ENCODE peak calls at places on chromosomes 2 and 18, in four cellular contexts. Q is neuronal stem cell, E is Kasumi-1, P is cerebellum. W is an unnamed sample.

GRCh38 chr18:58481321-58482180 is 147.3 kb downstream of the ALPK2 start:
- DNase-seq in E (no peak), P (peak), Q (no peak), W (no peak)

GRCh38 chr2:17901246-17901645 is 22.8 kb downstream of the KCNS3 start:
- DNase-seq in Q (no peak), P (no peak), E (no peak), W (no peak)

GRCh38 chr2:101387151-101387807 is at the start of gene CREG2:
- DNase-seq in Q (peak), P (no peak), E (peak), W (peak)

GRCh38 chr2:140353541-140353940 is 1573.4 kb upstream of the NXPH2 start:
- DNase-seq in E (no peak), Q (no peak), P (no peak), W (no peak)

GRCh38 chr2:193990868-193991267 is 1666.2 kb upstream of the SLC39A10 start:
- DNase-seq in Q (no peak), P (no peak), E (no peak), W (no peak)

GRCh38 chr18:41887100-41887499 is 67.9 kb upstream of the PIK3C3 start:
- DNase-seq in Q (no peak), E (no peak), P (no peak), W (no peak)

GRCh38 chr2:9982248-9982647 is 30.8 kb downstream of the GRHL1 start:
- DNase-seq in Q (no peak), P (peak), E (no peak), W (no peak)

GRCh38 chr2:177693658-177694334 is 301.2 kb downstream of the AGPS start:
- DNase-seq in E (no peak), Q (no peak), P (no peak), W (no peak)

GRCh38 chr2:131520526-131520925 is 7.2 kb upstream of the CCDC74A start:
- DNase-seq in P (peak), Q (no peak), E (no peak), W (no peak)

GRCh38 chr2:218607436-218608115 is at the start of gene PLCD4:
- DNase-seq in Q (peak), E (no peak), P (no peak), W (peak)

GRCh38 chr2:234823877-234824376 is 127.9 kb upstream of the SH3BP4 start:
- DNase-seq in E (no peak), Q (peak), P (no peak), W (no peak)

GRCh38 chr2:238936162-238937052 is 88.5 kb downstream of the TWIST2 start:
- DNase-seq in P (no peak), Q (no peak), E (no peak), W (no peak)